ENCODE peak calls at places on chromosomes 5 and 9, in eight cellular contexts. C is fibroblast of mammary gland, O is hippocampal formation, W is AG10803, Y is hepatocyte, E is uterus, K is IMR-90, P is M059J. U is an unnamed sample.

GRCh38 chr5:113578091-113578490 is 64.6 kb downstream of the YTHDC2 start:
- DNase-seq in W (no peak), Y (no peak), E (no peak), K (no peak), O (no peak), C (no peak), P (peak), U (peak)

GRCh38 chr5:166073921-166074838 is 2217.3 kb upstream of the WWC1 start:
- DNase-seq in K (no peak), O (no peak), W (no peak), P (no peak), Y (no peak), C (no peak), E (no peak), U (no peak)

GRCh38 chr5:4019841-4020240 is 424.2 kb downstream of the IRX1 start:
- DNase-seq in K (no peak), E (no peak), W (peak), P (no peak), C (peak), O (no peak), Y (no peak), U (no peak)

GRCh38 chr5:56987171-56987570 is 35.2 kb upstream of the MIER3 start:
- DNase-seq in O (no peak), P (no peak), K (no peak), Y (no peak), W (no peak), E (no peak), C (no peak), U (no peak)

GRCh38 chr9:131657890-131658752 is 81.8 kb downstream of the RAPGEF1 start:
- DNase-seq in K (peak), O (no peak), E (no peak), P (peak), C (peak), W (peak), Y (peak), U (peak)

GRCh38 chr5:116539222-116539621 is 35.4 kb downstream of the SEMA6A start:
- DNase-seq in K (no peak), E (no peak), O (no peak), Y (no peak), P (no peak), C (no peak), W (no peak), U (no peak)

GRCh38 chr5:148224131-148224742 is 14.1 kb upstream of the MARCOL start:
- DNase-seq in P (peak), O (no peak), K (no peak), Y (no peak), C (peak), E (no peak), W (no peak), U (peak)

GRCh38 chr9:5509573-5509972 is 758 bp upstream of the PDCD1LG2 start:
- DNase-seq in K (peak), W (peak), O (no peak), C (peak), Y (no peak), P (peak), E (no peak), U (peak)

GRCh38 chr9:132390966-132391365 is 15.7 kb downstream of the TTF1 start:
- DNase-seq in C (no peak), P (no peak), E (no peak), W (no peak), Y (no peak), O (no peak), K (no peak), U (no peak)

GRCh38 chr5:132457371-132458225 is 33.0 kb downstream of the IRF1 start:
- DNase-seq in O (no peak), W (peak), Y (no peak), K (peak), P (peak), C (peak), E (peak), U (peak)

GRCh38 chr5:125550237-125550636 is 803.8 kb upstream of the ZNF608 start:
- DNase-seq in W (peak), E (no peak), P (peak), Y (no peak), C (peak), O (no peak), K (peak), U (peak)

GRCh38 chr5:88675159-88675757 is 207.7 kb downstream of the MEF2C start:
- DNase-seq in O (no peak), K (no peak), Y (no peak), C (no peak), P (peak), E (no peak), W (no peak), U (no peak)

GRCh38 chr5:34600118-34600493 is 56.0 kb upstream of the RAI14 start:
- DNase-seq in W (no peak), Y (no peak), K (no peak), P (no peak), O (no peak), E (no peak), C (no peak), U (no peak)

GRCh38 chr9:106878943-106879916 is 16.3 kb downstream of the ZNF462 start:
- DNase-seq in C (peak), O (peak), E (peak), K (peak), W (peak), Y (peak), P (peak), U (peak)

GRCh38 chr5:31194892-31195291 is 1.4 kb downstream of the CDH6 start:
- DNase-seq in C (peak), E (no peak), W (no peak), O (no peak), K (peak), P (peak), Y (no peak), U (peak)

GRCh38 chr5:161007879-161008278 is 155.9 kb upstream of the ATP10B start:
- DNase-seq in K (no peak), W (no peak), C (no peak), Y (no peak), O (no peak), P (no peak), E (no peak), U (peak)

GRCh38 chr9:79403495-79403894 is 168.3 kb upstream of the TLE4 start:
- DNase-seq in Y (no peak), O (no peak), W (no peak), P (no peak), C (no peak), K (no peak), E (no peak), U (no peak)

GRCh38 chr9:80090317-80090716 is 518.6 kb downstream of the TLE4 start:
- DNase-seq in E (no peak), K (no peak), O (no peak), Y (no peak), W (no peak), C (no peak), P (no peak), U (no peak)

GRCh38 chr5:138662599-138662998 is 87.4 kb upstream of the HSPA9 start:
- DNase-seq in W (no peak), C (no peak), P (no peak), Y (no peak), O (no peak), K (no peak), E (no peak), U (peak)

GRCh38 chr5:77518304-77518703 is 26.2 kb upstream of the WDR41 start:
- DNase-seq in O (no peak), P (peak), C (peak), W (no peak), E (no peak), K (peak), Y (no peak), U (peak)

GRCh38 chr5:52139888-52140580 is 647.7 kb upstream of the ITGA1 start:
- DNase-seq in P (no peak), W (no peak), E (no peak), Y (no peak), O (no peak), K (no peak), C (no peak), U (no peak)

GRCh38 chr5:138517437-138517836 is 25.6 kb downstream of the ETF1 start:
- DNase-seq in P (no peak), O (no peak), W (no peak), K (no peak), Y (no peak), E (no peak), C (no peak), U (no peak)

GRCh38 chr5:160262665-160263064 is 33.4 kb downstream of the FABP6 start:
- DNase-seq in Y (peak), E (no peak), P (no peak), O (no peak), K (no peak), W (peak), C (no peak), U (no peak)

GRCh38 chr9:134229466-134230091 is 65.2 kb upstream of the RNU6ATAC start:
- DNase-seq in K (no peak), W (no peak), E (no peak), Y (no peak), P (peak), O (no peak), C (no peak), U (no peak)

GRCh38 chr5:146962801-146963355 is 84.3 kb upstream of the PPP2R2B start:
- DNase-seq in E (no peak), C (peak), W (peak), K (peak), O (no peak), Y (peak), P (peak), U (peak)

GRCh38 chr9:99040911-99041582 is 63.9 kb upstream of the TGFBR1 start:
- DNase-seq in P (peak), K (peak), W (peak), Y (peak), E (no peak), O (no peak), C (peak), U (peak)

GRCh38 chr9:125521462-125522327 is 185.3 kb downstream of the MAPKAP1 start:
- DNase-seq in C (peak), W (peak), K (peak), Y (no peak), O (no peak), P (peak), E (no peak), U (peak)

GRCh38 chr5:80781356-80781755 is 126.6 kb upstream of the DHFR start:
- DNase-seq in P (peak), O (no peak), K (peak), C (peak), W (no peak), Y (no peak), E (no peak), U (peak)

GRCh38 chr9:136717399-136717798 is 5.0 kb downstream of the DIPK1B start:
- DNase-seq in E (no peak), C (no peak), W (no peak), O (no peak), P (no peak), K (no peak), Y (no peak), U (no peak)

GRCh38 chr5:92581249-92581648 is 999.8 kb downstream of the NR2F1-AS1 start:
- DNase-seq in K (no peak), P (peak), Y (no peak), O (no peak), W (peak), C (no peak), E (no peak), U (no peak)

GRCh38 chr5:78587775-78588291 is 60.7 kb downstream of the LHFPL2 start:
- DNase-seq in W (peak), E (no peak), O (no peak), P (peak), Y (no peak), K (peak), C (peak), U (peak)

GRCh38 chr5:79050513-79050912 is 19.0 kb downstream of the DMGDH start:
- DNase-seq in Y (no peak), W (no peak), O (no peak), P (no peak), C (no peak), E (no peak), K (no peak), U (no peak)

GRCh38 chr9:135053133-135053532 is 34.3 kb upstream of the OLFM1 start:
- DNase-seq in W (no peak), C (no peak), K (no peak), O (no peak), Y (no peak), E (no peak), P (no peak), U (no peak)

GRCh38 chr5:82111191-82111590 is 139.4 kb downstream of the ATG10 start:
- DNase-seq in Y (no peak), W (no peak), P (peak), E (no peak), O (no peak), C (peak), K (peak), U (no peak)

GRCh38 chr9:84138543-84138942 is 157.9 kb downstream of the RMI1 start:
- DNase-seq in P (no peak), K (no peak), E (no peak), O (no peak), W (no peak), Y (no peak), C (no peak), U (no peak)

GRCh38 chr5:1563051-1563461 is 39.3 kb upstream of the LPCAT1 start:
- DNase-seq in E (no peak), Y (no peak), C (no peak), O (no peak), K (no peak), W (no peak), P (no peak), U (no peak)

GRCh38 chr5:68441309-68441708 is 225.8 kb downstream of the PIK3R1 start:
- DNase-seq in O (no peak), Y (no peak), E (no peak), K (no peak), W (no peak), C (no peak), P (no peak), U (no peak)

GRCh38 chr5:64505769-64506566 is at the start of gene RGS7BP:
- DNase-seq in C (peak), P (peak), E (peak), W (peak), K (peak), Y (peak), O (no peak), U (no peak)